ENCODE peak calls at places on chromosome 2, in four cellular contexts. V is osteoblast, X is upper lobe of left lung, E is H1. T is an unnamed sample.

GRCh38 chr2:108593547-108594098 is 59.4 kb downstream of the LIMS1 start:
- DNase-seq in V (peak; percentile 90), X (no peak), E (no peak), T (no peak)

GRCh38 chr2:172513935-172514586 is 41.8 kb upstream of the PDK1 start:
- DNase-seq in V (no peak), X (peak; percentile 20), E (peak; percentile 33), T (no peak)

GRCh38 chr2:69720404-69720803 is 21.5 kb upstream of the ANXA4 start:
- DNase-seq in V (peak; percentile 66), X (no peak), E (no peak), T (no peak)

GRCh38 chr2:175579646-175580045 is 398.1 kb upstream of the ATP5MC3 start:
- DNase-seq in V (no peak), X (no peak), E (no peak), T (no peak)

GRCh38 chr2:233350708-233351107 is 3.6 kb upstream of the DGKD start:
- DNase-seq in V (peak; percentile 98), X (no peak), E (no peak), T (no peak)

GRCh38 chr2:108946442-108946841 is 42.6 kb downstream of the EDAR start:
- DNase-seq in V (no peak), X (no peak), E (no peak), T (no peak)

GRCh38 chr2:234673961-234674759 is 177.3 kb upstream of the ARL4C start:
- DNase-seq in V (no peak), X (no peak), E (no peak), T (no peak)

GRCh38 chr2:232892843-232893242 is 22.8 kb downstream of the SNORC start:
- DNase-seq in V (peak; percentile 14), X (no peak), E (no peak), T (no peak)

GRCh38 chr2:96353032-96353561 is 17.5 kb downstream of the NCAPH start:
- DNase-seq in V (peak; percentile 85), X (no peak), E (no peak), T (no peak)

GRCh38 chr2:150472122-150472899 is 15.2 kb downstream of the RND3 start:
- DNase-seq in V (peak; percentile 73), X (no peak), E (no peak), T (no peak)

GRCh38 chr2:64214281-64215115 is 70.3 kb upstream of the PELI1 start:
- DNase-seq in V (peak; percentile 62), X (no peak), E (no peak), T (no peak)

GRCh38 chr2:230660294-230661060 is 52.2 kb upstream of the CAB39 start:
- DNase-seq in V (no peak), X (no peak), E (no peak), T (no peak)

GRCh38 chr2:143001521-143001920 is 124.1 kb downstream of the KYNU start:
- DNase-seq in V (no peak), X (no peak), E (no peak), T (no peak)

GRCh38 chr2:29844713-29845320 is 76.6 kb downstream of the ALK start:
- DNase-seq in V (no peak), X (no peak), E (no peak), T (no peak)

GRCh38 chr2:236661064-236661761 is 91.6 kb downstream of the ACKR3 start:
- DNase-seq in V (no peak), X (no peak), E (peak; percentile 9), T (peak; percentile 72)

GRCh38 chr2:165793161-165793778 is 777 bp downstream of the GALNT3 start:
- DNase-seq in V (peak; percentile 85), X (peak; percentile 85), E (no peak), T (no peak)

GRCh38 chr2:232323328-232323650 is 55.3 kb upstream of the ALPP start:
- DNase-seq in V (no peak), X (no peak), E (no peak), T (no peak)

GRCh38 chr2:186733414-186733813 is 39.6 kb downstream of the FAM171B start:
- DNase-seq in V (no peak), X (peak; percentile 12), E (no peak), T (no peak)

GRCh38 chr2:36389081-36389480 is 33.5 kb downstream of the CRIM1 start:
- DNase-seq in V (peak; percentile 80), X (no peak), E (no peak), T (no peak)

GRCh38 chr2:168596881-168597280 is 140.8 kb downstream of the CERS6 start:
- DNase-seq in V (no peak), X (no peak), E (no peak), T (no peak)

GRCh38 chr2:8627019-8627691 is 54.7 kb upstream of the ID2 start:
- DNase-seq in V (peak; percentile 77), X (no peak), E (no peak), T (no peak)

GRCh38 chr2:97708608-97709007 is 4.8 kb upstream of the ZAP70 start:
- DNase-seq in V (peak; percentile 32), X (no peak), E (no peak), T (no peak)

GRCh38 chr2:173402405-173402974 is 47.8 kb downstream of the CDCA7 start:
- DNase-seq in V (no peak), X (no peak), E (peak; percentile 58), T (peak; percentile 83)

GRCh38 chr2:180196419-180196977 is 189.4 kb upstream of the CWC22 start:
- DNase-seq in V (no peak), X (no peak), E (no peak), T (no peak)

GRCh38 chr2:240564191-240564570 is 4.0 kb downstream of the DUSP28 start:
- DNase-seq in V (peak; percentile 38), X (peak; percentile 55), E (no peak), T (no peak)

GRCh38 chr2:241849616-241850543 is 8.8 kb downstream of the PDCD1 start:
- DNase-seq in V (peak; percentile 86), X (peak; percentile 66), E (no peak), T (no peak)

GRCh38 chr2:68512352-68512751 is 45.0 kb downstream of the APLF start:
- DNase-seq in V (no peak), X (no peak), E (no peak), T (no peak)

GRCh38 chr2:217680376-217680775 is 322.4 kb downstream of the TNS1 start:
- DNase-seq in V (no peak), X (no peak), E (no peak), T (peak; percentile 22)
- H3K4me1 ChIP-seq in V (peaks cover 7% of the 10 kb centered on the region), X (no peaks in the 10 kb centered on the region), E (no peaks in the 10 kb centered on the region), T (no peaks in the 10 kb centered on the region)

DNA sequence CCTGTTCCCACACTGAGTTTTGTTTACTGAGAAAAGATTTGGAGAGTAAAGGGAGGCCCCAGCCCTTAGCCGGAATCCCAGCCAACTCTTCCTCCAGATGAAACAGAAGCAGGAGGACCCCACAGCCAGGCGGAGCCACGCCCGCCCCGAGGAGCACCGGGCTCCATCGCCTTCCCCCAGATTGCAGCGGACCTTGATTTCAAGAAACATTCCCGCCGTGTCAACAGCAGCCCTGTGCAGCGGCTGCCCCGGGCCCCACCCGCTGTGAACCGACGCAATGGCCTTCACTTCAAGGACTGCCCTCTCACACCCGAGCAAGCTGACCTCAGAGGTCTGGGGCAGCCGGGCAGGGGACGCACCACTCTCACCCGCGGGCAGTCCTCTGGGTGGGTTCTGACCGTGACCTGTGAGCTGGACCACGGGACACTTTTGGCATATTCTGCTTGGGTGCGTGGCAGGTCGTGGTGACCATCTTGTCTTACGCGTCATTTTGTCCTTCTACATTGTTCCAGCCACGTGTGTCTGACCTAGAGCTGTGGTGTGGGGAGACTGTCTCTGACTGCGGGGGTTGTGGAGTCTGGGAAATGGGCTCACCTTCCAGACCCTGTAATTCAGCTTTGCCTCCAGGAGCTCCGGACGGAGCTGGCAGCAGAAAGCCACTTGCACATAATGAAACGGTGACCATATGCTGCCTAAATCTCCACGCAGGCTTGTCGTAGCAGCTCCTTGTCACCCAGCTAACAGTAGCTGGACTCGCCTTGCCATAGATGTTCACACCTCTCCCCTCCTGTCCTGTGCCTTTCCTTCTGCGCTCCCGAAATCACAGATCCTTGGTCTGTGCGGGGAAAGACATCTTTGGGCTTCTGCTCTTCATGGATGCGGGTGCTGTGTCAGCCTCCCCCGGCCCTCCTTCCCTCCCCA is 32.0 kb upstream of the INHBB start:
- DNase-seq in V (peak; percentile 86), X (peak; percentile 84), E (no peak), T (no peak)
- H3K4me3 ChIP-seq in V (peak overlapping the region; percentile 75), X (peak overlapping the region; percentile 56), E (peak overlapping the region; percentile 51), T (no peak overlapping the region)

GRCh38 chr2:44450806-44451205 is 89.1 kb downstream of the CAMKMT start:
- DNase-seq in V (no peak), X (no peak), E (no peak), T (no peak)
- H3K9me3 ChIP-seq in V (no peaks in the 10 kb centered on the region), X (no peaks in the 10 kb centered on the region), E (peaks cover under 1% of the 10 kb centered on the region), T (no peaks in the 10 kb centered on the region)

DNA sequence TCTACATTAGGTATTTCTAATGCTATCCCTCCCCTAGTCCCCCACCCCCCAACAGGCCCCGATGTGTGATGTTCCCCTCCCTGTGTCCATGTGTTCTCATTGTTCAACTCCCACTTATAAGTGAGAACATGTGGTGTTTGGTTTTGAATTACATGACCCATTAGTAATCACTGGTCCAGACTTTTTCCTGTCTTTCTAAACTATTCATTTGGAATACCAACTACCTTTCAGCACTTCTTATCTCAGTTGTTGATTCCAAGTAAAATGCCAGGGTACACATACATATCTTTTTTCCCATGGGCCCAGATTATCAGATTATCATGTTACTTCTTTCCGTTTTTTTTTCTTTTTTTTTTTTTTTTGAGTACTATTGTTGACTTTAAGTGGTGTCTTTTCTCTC is 389.4 kb downstream of the IRS1 start:
- DNase-seq in V (no peak), X (no peak), E (no peak), T (no peak)
- H3K4me1 ChIP-seq in V (peaks cover 7% of the 10 kb centered on the region), X (no peaks in the 10 kb centered on the region), E (no peaks in the 10 kb centered on the region), T (no peaks in the 10 kb centered on the region)